ENCODE peak calls at places on chromosomes 12 and 14, in four cellular contexts. H, K, M and Z are unnamed samples.

GRCh38 chr12:19946549-19946948 is 421.8 kb upstream of the PDE3A start:
- DNase-seq in K (no peak), H (no peak), M (no peak), Z (no peak)

GRCh38 chr12:52356762-52357580 is 10.3 kb downstream of the KRT85 start:
- DNase-seq in M (no peak), K (peak), H (no peak), Z (no peak)

GRCh38 chr12:56635539-56636117 is 5.5 kb upstream of the BAZ2A start:
- DNase-seq in H (no peak), M (no peak), K (no peak), Z (no peak)

GRCh38 chr12:108193922-108194321 is 64.8 kb downstream of the WSCD2 start:
- DNase-seq in M (no peak), H (no peak), K (no peak), Z (no peak)

GRCh38 chr12:111430418-111431353 is 25.0 kb downstream of the SH2B3 start:
- DNase-seq in K (no peak), M (no peak), H (peak), Z (peak)

GRCh38 chr14:64825006-64825405 is 54.7 kb downstream of the SPTB start:
- DNase-seq in H (no peak), K (no peak), M (no peak), Z (no peak)

GRCh38 chr12:100927825-100928224 is 133.2 kb downstream of the ANO4 start:
- DNase-seq in M (no peak), H (no peak), K (no peak), Z (no peak)

GRCh38 chr12:52837341-52837741 is 3.2 kb upstream of the KRT79 start:
- DNase-seq in M (no peak), H (no peak), K (no peak), Z (no peak)

GRCh38 chr14:97640031-97640430 is 842.8 kb downstream of the VRK1 start:
- DNase-seq in K (no peak), M (no peak), H (no peak), Z (no peak)